ENCODE peak calls at places on chromosomes 1 and 21, in four cellular contexts. Y is DMS153, F is RCC 7860, E is astrocyte of the spinal cord. I is an unnamed sample.

GRCh38 chr1:223114871-223115270 is 28.2 kb downstream of the TLR5 start:
- DNase-seq in E (no peak), Y (no peak), F (no peak), I (no peak)

GRCh38 chr21:42847726-42848125 is 31.6 kb downstream of the WDR4 start:
- DNase-seq in Y (no peak), F (no peak), E (no peak), I (no peak)

GRCh38 chr21:45319461-45320211 is 31.9 kb upstream of the POFUT2 start:
- DNase-seq in F (peak; percentile 53), E (peak; percentile 63), Y (no peak), I (no peak)

GRCh38 chr1:202122639-202123335 is at the start of gene GPR37L1:
- DNase-seq in F (peak; percentile 38), Y (no peak), E (peak; percentile 36), I (peak; percentile 72)

GRCh38 chr1:1554926-1555915 is 14.8 kb upstream of the TMEM240 start:
- DNase-seq in E (peak; percentile 80), Y (no peak), F (peak; percentile 70), I (no peak)

GRCh38 chr21:23887709-23888303 is 1719.5 kb downstream of the MRPL39 start:
- DNase-seq in Y (no peak), F (no peak), E (no peak), I (no peak)

GRCh38 chr1:53359934-53360276 is 32.0 kb upstream of the LRP8 start:
- DNase-seq in Y (no peak), E (no peak), F (no peak), I (no peak)

GRCh38 chr1:175133693-175134435 is 58.7 kb downstream of the KIAA0040 start:
- DNase-seq in Y (no peak), E (no peak), F (no peak), I (no peak)

GRCh38 chr1:226647719-226648118 is 91.4 kb downstream of the ITPKB start:
- DNase-seq in F (no peak), Y (no peak), E (no peak), I (no peak)

GRCh38 chr21:25700741-25701140 is 34.0 kb downstream of the ATP5PF start:
- DNase-seq in F (no peak), E (no peak), Y (no peak), I (no peak)

GRCh38 chr1:85048296-85049064 is at the start of gene MCOLN3:
- DNase-seq in F (no peak), E (no peak), Y (peak; percentile 27), I (no peak)

GRCh38 chr1:147389532-147390184 is 147.2 kb downstream of the CHD1L start:
- DNase-seq in Y (peak; percentile 61), E (peak; percentile 59), F (peak; percentile 29), I (peak; percentile 47)

GRCh38 chr1:91335607-91336006 is 69.0 kb downstream of the HFM1 start:
- DNase-seq in Y (no peak), E (no peak), F (no peak), I (no peak)

GRCh38 chr1:207644852-207645631 is at the start of gene CR1L:
- DNase-seq in F (no peak), Y (peak; percentile 38), E (peak; percentile 53), I (no peak)

GRCh38 chr21:42120056-42120903 is 49.2 kb downstream of the UMODL1 start:
- DNase-seq in Y (peak; percentile 96), E (no peak), F (no peak), I (peak; percentile 65)

GRCh38 chr1:68495968-68496679 is 758 bp downstream of the DEPDC1 start:
- DNase-seq in E (no peak), F (peak; percentile 10), Y (no peak), I (peak; percentile 52)